ENCODE peak calls at places on chromosomes 16 and 17, in four cellular contexts. T is GM20000, D is fibroblast of the aortic adventitia, Q is tibial artery. I is an unnamed sample.

GRCh38 chr17:32264823-32265191 is 825 bp upstream of the RHBDL3 start:
- DNase-seq in T (no peak), D (no peak), Q (no peak), I (no peak)

GRCh38 chr16:2896480-2897010 is 13.5 kb downstream of the FLYWCH2 start:
- DNase-seq in T (no peak), D (no peak), Q (no peak), I (no peak)

GRCh38 chr16:53766304-53767016 is 62.5 kb downstream of the FTO start:
- DNase-seq in T (no peak), D (no peak), Q (no peak), I (no peak)

GRCh38 chr17:49993423-49994037 is 1.5 kb downstream of the DLX3 start:
- DNase-seq in T (peak; percentile 54), D (no peak), Q (peak; percentile 64), I (no peak)

GRCh38 chr17:40953876-40954275 is 12.9 kb downstream of the KRT39 start:
- DNase-seq in T (no peak), D (peak; percentile 69), Q (no peak), I (no peak)

GRCh38 chr16:27315333-27316037 is 1.7 kb downstream of the IL4R start:
- DNase-seq in T (peak; percentile 53), D (peak; percentile 93), Q (peak; percentile 78), I (peak; percentile 54)

GRCh38 chr17:6910987-6911603 is 79.6 kb upstream of the TEKT1 start:
- DNase-seq in T (peak; percentile 52), D (peak; percentile 71), Q (no peak), I (peak; percentile 48)

GRCh38 chr16:79560923-79561322 is 39.6 kb downstream of the MAF start:
- DNase-seq in T (no peak), D (no peak), Q (no peak), I (no peak)

GRCh38 chr16:58128721-58129096 is 472 bp downstream of the CFAP20 start:
- DNase-seq in T (peak; percentile 22), D (no peak), Q (no peak), I (peak; percentile 24)

GRCh38 chr16:4677390-4677789 is 16.0 kb upstream of the NUDT16L1 start:
- DNase-seq in T (no peak), D (no peak), Q (no peak), I (no peak)

GRCh38 chr17:79524201-79524882 is 86.5 kb downstream of the RBFOX3 start:
- DNase-seq in T (no peak), D (no peak), Q (no peak), I (no peak)

GRCh38 chr17:83192161-83192788 is 112.9 kb downstream of the METRNL start:
- DNase-seq in T (no peak), D (peak; percentile 50), Q (peak; percentile 81), I (no peak)

GRCh38 chr16:55575621-55576020 is 9.1 kb downstream of the CAPNS2 start:
- DNase-seq in T (no peak), D (no peak), Q (no peak), I (no peak)

GRCh38 chr17:72361892-72362291 is 241.1 kb downstream of the SOX9 start:
- DNase-seq in T (no peak), D (no peak), Q (no peak), I (no peak)

GRCh38 chr17:57956311-57957119 is 1.3 kb upstream of the CUEDC1 start:
- DNase-seq in T (peak; percentile 77), D (no peak), Q (peak; percentile 57), I (peak; percentile 78)

GRCh38 chr16:68300736-68301459 is 9.8 kb downstream of the SLC7A6OS start:
- DNase-seq in T (no peak), D (peak; percentile 14), Q (no peak), I (no peak)

GRCh38 chr16:65285128-65286120 is 163.6 kb upstream of the CDH11 start:
- DNase-seq in T (no peak), D (no peak), Q (no peak), I (no peak)

GRCh38 chr17:78474631-78475146 is 96.2 kb downstream of the PGS1 start:
- DNase-seq in T (peak; percentile 68), D (no peak), Q (no peak), I (peak; percentile 62)
- TF ChIP-seq CTCF in T (no peak), D (no peak), Q (no peak), I (no peak)

DNA sequence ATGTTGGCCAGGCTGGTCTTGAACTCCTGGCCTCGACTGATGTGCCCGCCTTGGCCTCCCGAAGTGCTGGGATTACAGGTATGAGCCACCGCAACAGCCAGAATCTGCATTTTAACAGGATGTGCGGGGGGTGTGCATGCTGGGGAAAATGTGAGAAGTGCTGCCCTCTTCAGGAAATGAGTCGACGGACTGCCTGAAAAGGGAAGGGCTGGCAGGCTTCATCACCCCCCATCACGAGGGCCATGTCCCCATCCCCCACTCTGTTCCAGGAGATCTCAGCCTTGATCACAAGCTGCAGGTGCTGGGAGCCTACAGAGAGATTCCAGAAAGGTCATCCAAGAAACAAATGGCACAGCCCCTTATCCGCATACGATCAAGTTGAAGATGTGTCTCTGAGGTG is 195.3 kb upstream of the RPL38 start:
- DNase-seq in T (peak; percentile 32), D (no peak), Q (no peak), I (no peak)
- TF ChIP-seq CTCF in T (peak; percentile 24), D (no peak), Q (no peak), I (peak; percentile 36)

GRCh38 chr17:17109231-17109630 is 67.0 kb downstream of the MPRIP start:
- DNase-seq in T (no peak), D (no peak), Q (no peak), I (no peak)
- TF ChIP-seq CTCF in T (no peak), D (no peak), Q (no peak), I (no peak)

GRCh38 chr17:77914440-77915254 is 43.9 kb upstream of the TNRC6C start:
- DNase-seq in T (no peak), D (no peak), Q (peak; percentile 50), I (no peak)
- TF ChIP-seq CTCF in T (no peak), D (no peak), Q (no peak), I (no peak)

I was measured in GM13977.